ENCODE peak calls at places on chromosome 22, in seven cellular contexts. One of them, this sample, is unnamed.
A peak's percentile ranks its signal among the peaks of the same experiment; 100 is the strongest.

GRCh38 chr22:47783433-47784366 is 1021.2 kb downstream of the TBC1D22A start:
- DNase-seq in Karpas-422: no peak
- DNase-seq in heart right ventricle: no peak
- DNase-seq in A549: no peak
- DNase-seq in neuronal stem cell: no peak
- DNase-seq in right cardiac atrium: no peak
- DNase-seq in tibial artery: no peak
- DNase-seq in this sample: no peak

GRCh38 chr22:19576460-19577421 is 52.5 kb upstream of the CLDN5 start:
- DNase-seq in Karpas-422: no peak
- DNase-seq in heart right ventricle: peak; percentile 36
- DNase-seq in A549: no peak
- DNase-seq in neuronal stem cell: no peak
- DNase-seq in right cardiac atrium: no peak
- DNase-seq in tibial artery: no peak
- DNase-seq in this sample: no peak

GRCh38 chr22:35102663-35103062 is 36.7 kb downstream of the ISX start:
- DNase-seq in Karpas-422: peak; percentile 84
- DNase-seq in heart right ventricle: no peak
- DNase-seq in A549: peak; percentile 5
- DNase-seq in neuronal stem cell: no peak
- DNase-seq in right cardiac atrium: no peak
- DNase-seq in tibial artery: no peak
- DNase-seq in this sample: no peak

GRCh38 chr22:21917206-21917958 is 35.3 kb downstream of the PPM1F start:
- DNase-seq in Karpas-422: no peak
- DNase-seq in heart right ventricle: no peak
- DNase-seq in A549: no peak
- DNase-seq in neuronal stem cell: no peak
- DNase-seq in right cardiac atrium: no peak
- DNase-seq in tibial artery: no peak
- DNase-seq in this sample: no peak

GRCh38 chr22:20241579-20242392 is 26.3 kb downstream of the RTN4R start:
- DNase-seq in Karpas-422: no peak
- DNase-seq in heart right ventricle: no peak
- DNase-seq in A549: no peak
- DNase-seq in neuronal stem cell: no peak
- DNase-seq in right cardiac atrium: no peak
- DNase-seq in tibial artery: no peak
- DNase-seq in this sample: peak; percentile 45

GRCh38 chr22:40451230-40451629 is 80.8 kb downstream of the SGSM3 start:
- DNase-seq in Karpas-422: no peak
- DNase-seq in heart right ventricle: no peak
- DNase-seq in A549: no peak
- DNase-seq in neuronal stem cell: no peak
- DNase-seq in right cardiac atrium: no peak
- DNase-seq in tibial artery: no peak
- DNase-seq in this sample: no peak

GRCh38 chr22:25754527-25755202 is 12.7 kb downstream of the MYO18B start:
- DNase-seq in Karpas-422: no peak
- DNase-seq in heart right ventricle: peak; percentile 82
- DNase-seq in A549: no peak
- DNase-seq in neuronal stem cell: no peak
- DNase-seq in right cardiac atrium: peak; percentile 93
- DNase-seq in tibial artery: peak; percentile 80
- DNase-seq in this sample: peak; percentile 96

GRCh38 chr22:19681863-19682245 is 32.4 kb upstream of the SEPTIN5 start:
- DNase-seq in Karpas-422: no peak
- DNase-seq in heart right ventricle: no peak
- DNase-seq in A549: no peak
- DNase-seq in neuronal stem cell: no peak
- DNase-seq in right cardiac atrium: no peak
- DNase-seq in tibial artery: no peak
- DNase-seq in this sample: no peak

GRCh38 chr22:27499121-27499520 is 302.4 kb downstream of the MN1 start:
- DNase-seq in Karpas-422: no peak
- DNase-seq in heart right ventricle: no peak
- DNase-seq in A549: no peak
- DNase-seq in neuronal stem cell: no peak
- DNase-seq in right cardiac atrium: no peak
- DNase-seq in tibial artery: no peak
- DNase-seq in this sample: no peak

GRCh38 chr22:32623943-32624342 is 149.3 kb downstream of the FBXO7 start:
- DNase-seq in Karpas-422: no peak
- DNase-seq in heart right ventricle: peak; percentile 44
- DNase-seq in A549: no peak
- DNase-seq in neuronal stem cell: no peak
- DNase-seq in right cardiac atrium: peak; percentile 84
- DNase-seq in tibial artery: peak; percentile 87
- DNase-seq in this sample: peak; percentile 83

GRCh38 chr22:21568207-21569075 is 927 bp downstream of the UBE2L3 start:
- DNase-seq in Karpas-422: peak; percentile 79
- DNase-seq in heart right ventricle: no peak
- DNase-seq in A549: no peak
- DNase-seq in neuronal stem cell: no peak
- DNase-seq in right cardiac atrium: peak; percentile 56
- DNase-seq in tibial artery: peak; percentile 20
- DNase-seq in this sample: peak; percentile 56

GRCh38 chr22:27218012-27218483 is 560.7 kb downstream of the MIAT start:
- DNase-seq in Karpas-422: no peak
- DNase-seq in heart right ventricle: no peak
- DNase-seq in A549: no peak
- DNase-seq in neuronal stem cell: no peak
- DNase-seq in right cardiac atrium: no peak
- DNase-seq in tibial artery: no peak
- DNase-seq in this sample: no peak

GRCh38 chr22:28771195-28771791 is 1.2 kb upstream of the CCDC117 start:
- DNase-seq in Karpas-422: no peak
- DNase-seq in heart right ventricle: no peak
- DNase-seq in A549: no peak
- DNase-seq in neuronal stem cell: no peak
- DNase-seq in right cardiac atrium: no peak
- DNase-seq in tibial artery: no peak
- DNase-seq in this sample: no peak

GRCh38 chr22:26401726-26402125 is 27.3 kb upstream of the ASPHD2 start:
- DNase-seq in Karpas-422: peak; percentile 60
- DNase-seq in heart right ventricle: no peak
- DNase-seq in A549: no peak
- DNase-seq in neuronal stem cell: no peak
- DNase-seq in right cardiac atrium: no peak
- DNase-seq in tibial artery: no peak
- DNase-seq in this sample: no peak

GRCh38 chr22:29555065-29555644 is 1.6 kb upstream of the THOC5 start:
- DNase-seq in Karpas-422: no peak
- DNase-seq in heart right ventricle: no peak
- DNase-seq in A549: no peak
- DNase-seq in neuronal stem cell: no peak
- DNase-seq in right cardiac atrium: no peak
- DNase-seq in tibial artery: no peak
- DNase-seq in this sample: no peak

GRCh38 chr22:39490135-39490798 is 11.8 kb upstream of the MIEF1 start:
- DNase-seq in Karpas-422: peak; percentile 94
- DNase-seq in heart right ventricle: peak; percentile 74
- DNase-seq in A549: peak; percentile 87
- DNase-seq in neuronal stem cell: peak; percentile 56
- DNase-seq in right cardiac atrium: peak; percentile 89
- DNase-seq in tibial artery: peak; percentile 77
- DNase-seq in this sample: peak; percentile 91

GRCh38 chr22:47693606-47694005 is 931.2 kb downstream of the TBC1D22A start:
- DNase-seq in Karpas-422: no peak
- DNase-seq in heart right ventricle: no peak
- DNase-seq in A549: no peak
- DNase-seq in neuronal stem cell: no peak
- DNase-seq in right cardiac atrium: no peak
- DNase-seq in tibial artery: no peak
- DNase-seq in this sample: no peak

DNA sequence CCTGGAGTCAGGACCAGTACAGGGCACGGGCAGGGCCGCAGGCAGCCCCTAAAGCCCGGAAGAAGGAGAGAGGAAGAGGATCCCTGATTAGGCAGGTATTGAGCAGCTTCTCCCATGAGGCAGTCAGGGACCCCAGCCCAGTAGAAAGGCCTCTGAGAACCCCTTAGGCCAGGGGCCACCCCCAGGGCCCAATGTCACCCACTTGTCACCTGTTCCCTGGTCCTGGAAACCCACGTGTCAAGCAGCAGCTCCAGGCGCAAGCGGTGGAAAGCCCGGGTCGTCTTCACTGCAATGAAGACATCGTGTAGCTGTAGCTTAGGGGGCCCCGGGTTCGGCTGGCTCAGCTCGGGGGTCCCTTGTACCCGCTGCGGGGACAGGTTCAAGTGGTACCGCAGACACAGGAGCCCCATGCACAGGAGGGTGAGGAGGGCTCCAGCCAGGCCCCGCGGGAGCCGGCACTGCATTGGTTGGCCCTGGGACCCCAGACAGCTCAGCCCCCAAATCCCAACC is 415 bp downstream of the MFNG start:
- DNase-seq in Karpas-422: peak; percentile 68
- DNase-seq in heart right ventricle: no peak
- DNase-seq in A549: no peak
- DNase-seq in neuronal stem cell: no peak
- DNase-seq in right cardiac atrium: no peak
- DNase-seq in tibial artery: no peak
- DNase-seq in this sample: no peak
- H3K4me3 ChIP-seq in Karpas-422: peak overlapping the region; percentile 79
- H3K4me3 ChIP-seq in heart right ventricle: peak overlapping the region; percentile 74
- H3K4me3 ChIP-seq in A549: no peak overlapping the region
- H3K4me3 ChIP-seq in neuronal stem cell: peak overlapping the region; percentile 3
- H3K4me3 ChIP-seq in right cardiac atrium: peak overlapping the region; percentile 39
- H3K4me3 ChIP-seq in tibial artery: peak overlapping the region; percentile 46
- H3K4me3 ChIP-seq in this sample: no peak overlapping the region

GRCh38 chr22:42078469-42079318 is 806 bp upstream of the SMDT1 start:
- DNase-seq in Karpas-422: peak; percentile 44
- DNase-seq in heart right ventricle: no peak
- DNase-seq in A549: no peak
- DNase-seq in neuronal stem cell: no peak
- DNase-seq in right cardiac atrium: no peak
- DNase-seq in tibial artery: no peak
- DNase-seq in this sample: no peak
- H3K4me1 ChIP-seq in Karpas-422: peaks cover 18% of the 10 kb centered on the region
- H3K4me1 ChIP-seq in heart right ventricle: peaks cover 64% of the 10 kb centered on the region
- H3K4me1 ChIP-seq in A549: peaks cover 3% of the 10 kb centered on the region
- H3K4me1 ChIP-seq in neuronal stem cell: peaks cover 3% of the 10 kb centered on the region
- H3K4me1 ChIP-seq in right cardiac atrium: peaks cover 9% of the 10 kb centered on the region
- H3K4me1 ChIP-seq in tibial artery: no peaks in the 10 kb centered on the region
- H3K4me1 ChIP-seq in this sample: no peaks in the 10 kb centered on the region

GRCh38 chr22:42855211-42855610 is 1.9 kb downstream of the ARFGAP3 start:
- DNase-seq in Karpas-422: no peak
- DNase-seq in heart right ventricle: no peak
- DNase-seq in A549: no peak
- DNase-seq in neuronal stem cell: no peak
- DNase-seq in right cardiac atrium: no peak
- DNase-seq in tibial artery: no peak
- DNase-seq in this sample: no peak
- H3K4me3 ChIP-seq in Karpas-422: no peak overlapping the region
- H3K4me3 ChIP-seq in heart right ventricle: peak overlapping the region; percentile 91
- H3K4me3 ChIP-seq in A549: no peak overlapping the region
- H3K4me3 ChIP-seq in neuronal stem cell: no peak overlapping the region
- H3K4me3 ChIP-seq in right cardiac atrium: no peak overlapping the region
- H3K4me3 ChIP-seq in tibial artery: peak overlapping the region; percentile 95
- H3K4me3 ChIP-seq in this sample: peak overlapping the region; percentile 56

GRCh38 chr22:42368379-42369249 is 63.6 kb downstream of the NFAM1 start:
- DNase-seq in Karpas-422: no peak
- DNase-seq in heart right ventricle: no peak
- DNase-seq in A549: no peak
- DNase-seq in neuronal stem cell: no peak
- DNase-seq in right cardiac atrium: peak; percentile 74
- DNase-seq in tibial artery: no peak
- DNase-seq in this sample: no peak
- H3K4me1 ChIP-seq in Karpas-422: peaks cover 14% of the 10 kb centered on the region
- H3K4me1 ChIP-seq in heart right ventricle: peaks cover 56% of the 10 kb centered on the region
- H3K4me1 ChIP-seq in A549: peaks cover 5% of the 10 kb centered on the region
- H3K4me1 ChIP-seq in neuronal stem cell: peaks cover 32% of the 10 kb centered on the region
- H3K4me1 ChIP-seq in right cardiac atrium: no peaks in the 10 kb centered on the region
- H3K4me1 ChIP-seq in tibial artery: no peaks in the 10 kb centered on the region
- H3K4me1 ChIP-seq in this sample: no peaks in the 10 kb centered on the region